ENCODE peak calls at places on chromosome 21, in four cellular contexts. G, P, K and Y are unnamed samples.

GRCh38 chr21:17527240-17527639 is 14.4 kb downstream of the CXADR start:
- DNase-seq in P (no peak), K (no peak), G (no peak), Y (peak)

GRCh38 chr21:33578959-33579542 is 9.4 kb downstream of the DONSON start:
- DNase-seq in P (no peak), G (no peak), K (no peak), Y (no peak)

GRCh38 chr21:37032877-37033471 is 26.5 kb downstream of the RIPPLY3 start:
- DNase-seq in K (no peak), G (no peak), P (no peak), Y (peak)

GRCh38 chr21:32329776-32330175 is 31.1 kb downstream of the MRAP start:
- DNase-seq in P (no peak), G (no peak), K (no peak), Y (no peak)

GRCh38 chr21:43812139-43812821 is 22.9 kb downstream of the RRP1 start:
- DNase-seq in G (no peak), K (no peak), P (no peak), Y (peak)

GRCh38 chr21:37849703-37850102 is 66.6 kb downstream of the KCNJ6 start:
- DNase-seq in G (no peak), P (no peak), K (no peak), Y (peak)

GRCh38 chr21:25568230-25568629 is 39.1 kb downstream of the MRPL39 start:
- DNase-seq in K (no peak), P (no peak), G (no peak), Y (peak)

GRCh38 chr21:25897383-25897782 is 162.6 kb downstream of the GABPA start:
- DNase-seq in P (no peak), G (no peak), K (no peak), Y (no peak)

GRCh38 chr21:42495027-42495426 is 997 bp downstream of the RSPH1 start:
- DNase-seq in K (no peak), P (peak), G (no peak), Y (no peak)

GRCh38 chr21:44846485-44847260 is 26.8 kb downstream of the PTTG1IP start:
- DNase-seq in K (peak), P (peak), G (no peak), Y (peak)